ENCODE peak calls at places on chromosomes 11 and 22, in five cellular contexts. M is IMR-90, O is H9, A is mesenchymal stem cell, J is H1. Y is an unnamed sample.

GRCh38 chr11:121596195-121597145 is 143.7 kb upstream of the SORL1-AS1 start:
- DNase-seq in M (peak), O (no peak), A (no peak), J (no peak), Y (no peak)

GRCh38 chr22:44572414-44573207 is 74.6 kb upstream of the RTL6 start:
- DNase-seq in M (no peak), O (no peak), A (no peak), J (no peak), Y (no peak)

GRCh38 chr11:77151804-77152513 is 23.9 kb downstream of the MYO7A start:
- DNase-seq in M (peak), O (no peak), A (no peak), J (no peak), Y (no peak)

GRCh38 chr11:23206736-23207336 is 346.6 kb upstream of the CCDC179 start:
- DNase-seq in M (peak), O (no peak), A (no peak), J (no peak), Y (no peak)

GRCh38 chr11:94125408-94126120 is 3.1 kb upstream of the PANX1 start:
- DNase-seq in M (no peak), O (no peak), A (no peak), J (no peak), Y (no peak)

GRCh38 chr11:86251285-86251830 is 6.8 kb downstream of the EED start:
- DNase-seq in M (no peak), O (no peak), A (no peak), J (no peak), Y (no peak)

GRCh38 chr22:48712558-48712957 is 1115.1 kb downstream of the BRD1 start:
- DNase-seq in M (no peak), O (no peak), A (no peak), J (no peak), Y (no peak)

GRCh38 chr22:24191893-24192292 is 10.6 kb downstream of the SUSD2 start:
- DNase-seq in M (no peak), O (no peak), A (no peak), J (no peak), Y (no peak)

GRCh38 chr22:31625661-31626426 is 36.2 kb downstream of the PISD start:
- DNase-seq in M (peak), O (peak), A (no peak), J (peak), Y (peak)

GRCh38 chr22:19576460-19577421 is 52.5 kb upstream of the CLDN5 start:
- DNase-seq in M (peak), O (peak), A (peak), J (no peak), Y (no peak)

GRCh38 chr22:27393371-27393770 is 408.2 kb downstream of the MN1 start:
- DNase-seq in M (no peak), O (no peak), A (no peak), J (no peak), Y (no peak)

GRCh38 chr11:3015796-3016195 is 23.7 kb upstream of the NAP1L4 start:
- DNase-seq in M (no peak), O (no peak), A (no peak), J (no peak), Y (no peak)

GRCh38 chr11:4211991-4212390 is 117.4 kb downstream of the RRM1 start:
- DNase-seq in M (no peak), O (peak), A (no peak), J (peak), Y (peak)

GRCh38 chr11:62466444-62466843 is 47.6 kb downstream of the SCGB1A1 start:
- DNase-seq in M (no peak), O (no peak), A (no peak), J (no peak), Y (no peak)

GRCh38 chr11:42552786-42553185 is 759.0 kb upstream of the API5 start:
- DNase-seq in M (no peak), O (no peak), A (no peak), J (no peak), Y (no peak)

GRCh38 chr22:44357962-44358553 is 45.3 kb upstream of the SHISAL1 start:
- DNase-seq in M (peak), O (no peak), A (peak), J (no peak), Y (no peak)

GRCh38 chr11:4025957-4026324 is 68.7 kb upstream of the RRM1 start:
- DNase-seq in M (peak), O (no peak), A (peak), J (no peak), Y (no peak)

GRCh38 chr11:133947298-133947905 is 9.4 kb downstream of the IGSF9B start:
- DNase-seq in M (peak), O (peak), A (peak), J (peak), Y (peak)

GRCh38 chr11:59801160-59801706 is 9.3 kb downstream of the MRPL16 start:
- DNase-seq in M (no peak), O (no peak), A (no peak), J (no peak), Y (no peak)

GRCh38 chr11:114060402-114061052 is 1.0 kb downstream of the ZBTB16 start:
- DNase-seq in M (no peak), O (peak), A (peak), J (peak), Y (peak)

GRCh38 chr11:62001450-62002178 is 34.2 kb upstream of the FTH1 start:
- DNase-seq in M (no peak), O (no peak), A (no peak), J (no peak), Y (no peak)

GRCh38 chr11:56841210-56841810 is 92.8 kb upstream of the OR9G4 start:
- DNase-seq in M (peak), O (peak), A (peak), J (peak), Y (peak)

GRCh38 chr11:12846766-12847615 is 162.1 kb upstream of the RASSF10 start:
- DNase-seq in M (no peak), O (no peak), A (no peak), J (no peak), Y (no peak)

GRCh38 chr11:60710482-60710881 is 11.1 kb downstream of the MS4A8 start:
- DNase-seq in M (no peak), O (peak), A (no peak), J (peak), Y (no peak)

GRCh38 chr11:117226388-117227385 is 5.2 kb downstream of the PCSK7 start:
- DNase-seq in M (peak), O (peak), A (peak), J (no peak), Y (peak)

GRCh38 chr22:24290459-24290858 is 19.8 kb downstream of the SPECC1L start:
- DNase-seq in M (peak), O (no peak), A (no peak), J (no peak), Y (no peak)

GRCh38 chr11:57180141-57180561 is 1.6 kb upstream of the LRRC55 start:
- DNase-seq in M (no peak), O (peak), A (no peak), J (peak), Y (peak)

GRCh38 chr11:8079111-8079675 is 1.8 kb upstream of the TUB start:
- DNase-seq in M (no peak), O (no peak), A (no peak), J (no peak), Y (no peak)

GRCh38 chr11:8081591-8082021 is 595 bp downstream of the TUB start:
- DNase-seq in M (peak), O (no peak), A (peak), J (peak), Y (no peak)

GRCh38 chr11:8082391-8083087 is 1.5 kb downstream of the TUB start:
- DNase-seq in M (no peak), O (peak), A (no peak), J (peak), Y (peak)

GRCh38 chr11:8080069-8080670 is 841 bp upstream of the TUB start:
- DNase-seq in M (no peak), O (no peak), A (no peak), J (no peak), Y (no peak)

GRCh38 chr11:8080674-8081590 is at the start of gene TUB:
- DNase-seq in M (no peak), O (peak), A (peak), J (peak), Y (no peak)
- H4K91ac ChIP-seq in M (peak), O (no peak), A (no peak), J (peak), Y (peak)

DNA sequence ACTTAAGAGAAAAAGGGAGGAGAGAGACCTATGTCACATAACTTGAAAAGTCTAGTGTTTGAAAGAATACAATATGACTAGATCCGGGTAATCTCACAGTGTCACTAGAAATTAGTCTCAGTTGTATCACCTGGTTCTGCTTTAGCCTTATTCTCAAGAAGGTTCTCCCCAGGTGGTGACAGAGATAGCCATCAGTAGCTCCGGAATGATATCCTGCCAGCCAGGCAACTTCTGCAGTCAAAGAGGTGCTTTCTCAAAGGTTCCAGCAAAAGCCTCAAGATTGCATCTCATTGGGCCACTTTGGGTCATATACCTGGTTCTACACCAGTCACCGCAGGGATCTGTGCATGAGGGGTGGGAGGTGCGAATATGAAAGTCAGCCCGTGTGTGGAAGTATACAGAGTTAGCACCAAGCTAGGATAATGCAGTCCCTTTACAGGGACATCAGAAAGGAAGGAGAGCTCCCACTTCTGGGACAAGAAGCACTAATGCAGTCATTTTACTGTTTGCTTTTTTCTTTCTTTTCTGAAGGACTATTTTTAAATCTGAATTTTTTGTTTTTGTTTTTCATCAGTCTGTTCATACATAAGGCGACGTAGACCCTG is 61.1 kb downstream of the CYB5R2 start:
- DNase-seq in M (no peak), O (no peak), A (no peak), J (no peak), Y (no peak)
- H4K91ac ChIP-seq in M (no peak), O (no peak), A (no peak), J (no peak), Y (no peak)

GRCh38 chr11:127332896-127333295 is 332.3 kb upstream of the KIRREL3 start:
- DNase-seq in M (no peak), O (no peak), A (no peak), J (no peak), Y (no peak)

GRCh38 chr11:127334466-127334865 is 333.9 kb upstream of the KIRREL3 start:
- DNase-seq in M (no peak), O (no peak), A (no peak), J (no peak), Y (no peak)

GRCh38 chr11:127340438-127340837 is 339.9 kb upstream of the KIRREL3 start:
- DNase-seq in M (no peak), O (no peak), A (no peak), J (no peak), Y (no peak)

GRCh38 chr11:127339376-127339775 is 338.8 kb upstream of the KIRREL3 start:
- DNase-seq in M (no peak), O (no peak), A (no peak), J (no peak), Y (no peak)

DNA sequence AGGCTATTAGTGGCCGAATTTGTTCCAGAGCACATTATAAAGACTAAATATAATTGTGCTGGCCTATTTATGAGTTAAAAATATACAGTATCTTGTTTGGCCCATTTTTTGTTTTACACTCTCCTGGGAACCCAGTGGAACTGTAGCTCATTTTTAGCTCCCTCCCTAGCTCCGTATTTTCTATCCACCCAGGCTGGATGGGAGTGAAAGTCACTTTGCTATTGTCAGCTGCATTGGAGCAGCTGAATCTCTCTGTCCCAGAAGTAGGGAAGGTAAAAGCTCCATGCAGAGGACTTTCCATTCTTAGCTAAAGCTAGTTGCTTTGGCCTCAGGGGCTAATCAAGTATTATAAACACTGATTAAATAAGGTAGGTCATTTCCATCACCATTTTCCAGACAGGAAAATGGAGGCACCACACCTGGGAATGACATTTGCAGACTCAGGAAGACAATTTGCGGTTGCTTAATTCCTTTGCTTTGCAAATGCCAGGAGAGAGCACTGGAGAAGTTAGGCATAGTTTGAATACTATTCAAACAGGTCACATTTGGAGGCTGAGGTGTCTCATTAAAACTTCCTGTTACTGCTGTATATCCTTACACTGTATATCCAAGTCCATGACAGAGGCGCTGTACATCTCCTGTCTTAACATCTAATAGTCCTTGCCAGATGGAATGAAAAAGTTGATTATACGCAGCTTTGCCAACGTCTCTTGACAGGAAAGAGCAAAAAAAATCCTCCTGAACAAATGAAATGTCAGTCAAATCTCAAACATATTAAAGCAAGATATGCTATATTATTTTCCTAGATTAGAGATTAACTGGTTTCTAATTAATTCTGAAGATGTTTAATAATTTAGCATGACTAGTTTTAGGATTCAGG is 338.1 kb upstream of the KIRREL3 start:
- DNase-seq in M (no peak), O (peak), A (no peak), J (no peak), Y (no peak)
- H4K91ac ChIP-seq in M (no peak), O (no peak), A (no peak), J (no peak), Y (no peak)

GRCh38 chr11:119359365-119360229 is 13.1 kb upstream of the MFRP start:
- DNase-seq in M (no peak), O (peak), A (no peak), J (no peak), Y (no peak)
- H4K91ac ChIP-seq in M (no peak), O (no peak), A (no peak), J (no peak), Y (no peak)

GRCh38 chr11:78952188-78952587 is 377.5 kb upstream of the NARS2 start:
- DNase-seq in M (no peak), O (no peak), A (no peak), J (no peak), Y (no peak)

GRCh38 chr11:78957481-78958245 is 383.0 kb upstream of the NARS2 start:
- DNase-seq in M (peak), O (no peak), A (peak), J (no peak), Y (no peak)

GRCh38 chr11:78954261-78954660 is 379.6 kb upstream of the NARS2 start:
- DNase-seq in M (no peak), O (no peak), A (no peak), J (no peak), Y (no peak)

GRCh38 chr11:78949976-78950690 is 375.5 kb upstream of the NARS2 start:
- DNase-seq in M (no peak), O (no peak), A (no peak), J (no peak), Y (peak)

GRCh38 chr11:78952866-78953265 is 378.2 kb upstream of the NARS2 start:
- DNase-seq in M (no peak), O (no peak), A (no peak), J (no peak), Y (no peak)
- H4K91ac ChIP-seq in M (no peak), O (no peak), A (no peak), J (no peak), Y (no peak)

DNA sequence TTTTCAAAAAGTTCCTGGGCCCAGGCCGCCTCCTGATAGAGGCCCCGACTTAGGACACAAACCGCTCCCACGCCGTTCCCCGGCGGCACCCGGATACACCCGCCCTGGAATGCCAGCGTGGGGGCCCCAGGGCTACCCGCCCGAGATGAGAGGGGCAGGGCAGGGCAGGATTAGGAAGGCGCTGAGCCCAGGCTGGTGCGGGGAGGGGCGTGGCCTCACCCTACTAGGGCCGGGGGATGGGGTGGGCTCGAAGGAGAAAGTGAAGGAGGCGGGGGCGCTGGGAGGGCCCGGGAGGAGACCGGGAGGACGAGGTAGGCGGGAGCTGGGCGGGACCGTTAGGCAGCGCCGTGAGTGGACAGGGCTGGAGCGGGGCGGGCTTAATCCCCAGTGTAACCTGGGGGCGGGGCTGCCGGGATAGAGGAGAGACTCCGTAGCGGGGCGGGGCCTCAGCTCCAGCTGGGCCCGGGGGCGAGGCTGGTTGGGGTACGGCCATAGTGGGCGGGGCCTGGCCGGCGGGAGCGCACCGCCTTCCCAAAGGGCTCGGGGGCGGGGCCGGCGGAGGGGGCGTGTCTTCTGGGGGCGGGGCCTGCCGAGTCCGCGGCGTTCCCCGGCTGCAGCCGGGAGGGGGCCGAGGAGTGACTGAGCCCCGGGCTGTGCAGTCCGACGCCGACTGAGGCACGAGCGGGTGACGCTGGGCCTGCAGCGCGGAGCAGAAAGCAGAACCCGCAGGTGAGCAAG is at the start of gene CD82:
- DNase-seq in M (peak), O (peak), A (peak), J (peak), Y (peak)
- H4K91ac ChIP-seq in M (peak), O (no peak), A (peak), J (peak), Y (peak)

GRCh38 chr11:64915366-64915887 is 1.6 kb downstream of the ATG2A start:
- DNase-seq in M (no peak), O (no peak), A (no peak), J (no peak), Y (no peak)
- H4K91ac ChIP-seq in M (no peak), O (no peak), A (no peak), J (no peak), Y (no peak)